ENCODE peak calls at places on chromosomes 4 and X, in four cellular contexts. W is RKO, H is RPMI8226, S is EH. T is an unnamed sample.

GRCh38 chr4:110959041-110959643 is 336.3 kb upstream of the PITX2 start:
- DNase-seq in W (peak), H (no peak), S (peak), T (peak)

GRCh38 chrX:15723887-15724517 is 14.1 kb upstream of the CA5B start:
- DNase-seq in W (no peak), S (no peak), H (no peak), T (no peak)

GRCh38 chrX:45788941-45789348 is 588.3 kb upstream of the DIPK2B start:
- DNase-seq in S (peak), W (no peak), H (no peak), T (no peak)

GRCh38 chr4:1021386-1022050 is 10.1 kb downstream of the FGFRL1 start:
- DNase-seq in H (no peak), W (no peak), S (no peak), T (peak)

GRCh38 chrX:154006965-154007364 is 12.7 kb downstream of the IRAK1 start:
- DNase-seq in S (no peak), W (no peak), H (no peak), T (no peak)

GRCh38 chrX:3550160-3550765 is 163.2 kb downstream of the PRKX start:
- DNase-seq in S (peak), H (peak), W (peak), T (peak)

GRCh38 chr4:146511381-146511780 is 10.4 kb downstream of the SLC10A7 start:
- DNase-seq in H (no peak), W (no peak), S (no peak), T (no peak)

GRCh38 chrX:2317527-2318055 is 183.2 kb downstream of the DHRSX start:
- DNase-seq in H (no peak), S (no peak), W (no peak), T (no peak)

GRCh38 chrX:104972737-104973136 is 247.8 kb downstream of the TEX13A start:
- DNase-seq in H (no peak), S (no peak), W (no peak), T (no peak)

GRCh38 chr4:18388029-18388428 is 366.5 kb upstream of the LCORL start:
- DNase-seq in S (no peak), W (no peak), H (no peak), T (no peak)

GRCh38 chrX:106220177-106220576 is 52.1 kb downstream of the PWWP3B start:
- DNase-seq in S (no peak), W (peak), H (no peak), T (peak)

GRCh38 chr4:76905521-76905920 is 7.6 kb upstream of the SOWAHB start:
- DNase-seq in W (no peak), S (peak), H (no peak), T (no peak)

GRCh38 chr4:182453830-182454229 is 210.6 kb downstream of the TENM3 start:
- DNase-seq in S (no peak), H (no peak), W (no peak), T (no peak)

GRCh38 chrX:110394653-110395052 is 36.0 kb downstream of the RTL9 start:
- DNase-seq in S (peak), W (peak), H (no peak), T (no peak)

GRCh38 chrX:118566359-118566758 is 70.7 kb downstream of the DOCK11 start:
- DNase-seq in W (no peak), S (peak), H (no peak), T (no peak)

GRCh38 chr4:53066155-53066554 is 204.0 kb downstream of the RASL11B start:
- DNase-seq in S (no peak), H (no peak), W (no peak), T (peak)

GRCh38 chrX:153867671-153868070 is 18.3 kb downstream of the L1CAM start:
- DNase-seq in S (no peak), H (no peak), W (no peak), T (no peak)

GRCh38 chrX:72094894-72095293 is 36.8 kb downstream of the RTL5 start:
- DNase-seq in S (peak), H (peak), W (no peak), T (peak)

GRCh38 chr4:3202836-3203820 is 45.8 kb upstream of the MSANTD1 start:
- DNase-seq in S (no peak), W (no peak), H (no peak), T (no peak)

GRCh38 chrX:133414399-133415275 is 652 bp downstream of the GPC4 start:
- DNase-seq in W (no peak), S (no peak), H (no peak), T (no peak)

GRCh38 chr4:76144546-76144945 is 3.7 kb downstream of the NUP54 start:
- DNase-seq in W (no peak), H (no peak), S (no peak), T (no peak)

GRCh38 chr4:56654238-56654632 is 26.9 kb downstream of the HOPX start:
- DNase-seq in S (no peak), W (no peak), H (no peak), T (no peak)

GRCh38 chrX:9267415-9267814 is 197.4 kb upstream of the TBL1X start:
- DNase-seq in H (no peak), S (no peak), W (no peak), T (no peak)

GRCh38 chr4:70632028-70632427 is 3.5 kb downstream of the ENAM start:
- DNase-seq in H (no peak), S (peak), W (peak), T (no peak)

GRCh38 chr4:81722229-81722900 is 250.7 kb upstream of the RASGEF1B start:
- DNase-seq in S (no peak), H (no peak), W (no peak), T (no peak)

GRCh38 chrX:101619336-101619735 is 1.5 kb upstream of the ARMCX6 start:
- DNase-seq in S (peak), W (peak), H (peak), T (peak)

GRCh38 chrX:37075892-37076595 is 67.9 kb downstream of the FAM47C start:
- DNase-seq in W (no peak), H (no peak), S (no peak), T (no peak)

GRCh38 chr4:55851885-55852284 is 1.6 kb upstream of the EXOC1 start:
- DNase-seq in S (no peak), W (no peak), H (no peak), T (no peak)

GRCh38 chr4:138188406-138189084 is 53.6 kb downstream of the SLC7A11 start:
- DNase-seq in H (no peak), S (peak), W (no peak), T (no peak)

GRCh38 chr4:34039766-34040165 is 2204.5 kb downstream of the ARAP2 start:
- DNase-seq in W (no peak), H (no peak), S (no peak), T (no peak)

GRCh38 chrX:119989905-119990408 is 46.4 kb upstream of the NKAP start:
- DNase-seq in W (no peak), S (no peak), H (peak), T (no peak)

GRCh38 chrX:133869270-133869669 is 116.1 kb downstream of the GPC3 start:
- DNase-seq in S (no peak), W (no peak), H (no peak), T (no peak)

GRCh38 chr4:74480267-74480666 is 35.3 kb downstream of the AREG start:
- DNase-seq in W (no peak), S (no peak), H (no peak), T (no peak)

GRCh38 chrX:153405426-153405825 is 4.3 kb upstream of the PNMA6E start:
- DNase-seq in H (no peak), S (no peak), W (no peak), T (no peak)

GRCh38 chr4:142875117-142875516 is 29.0 kb upstream of the INPP4B start:
- DNase-seq in S (no peak), H (no peak), W (no peak), T (peak)

GRCh38 chr4:122602277-122603142 is 18.4 kb downstream of the IL21 start:
- DNase-seq in S (peak), W (peak), H (peak), T (peak)

GRCh38 chr4:56156141-56156540 is 207.4 kb downstream of the CEP135 start:
- DNase-seq in S (no peak), H (no peak), W (no peak), T (no peak)

GRCh38 chrX:131792356-131792749 is 230.7 kb upstream of the STK26 start:
- DNase-seq in S (no peak), W (no peak), H (peak), T (peak)

GRCh38 chr4:113901994-113902787 is 77.3 kb downstream of the ARSJ start:
- DNase-seq in W (no peak), S (no peak), H (peak), T (no peak)

GRCh38 chr4:124144302-124144701 is 568.2 kb downstream of the ANKRD50 start:
- DNase-seq in S (no peak), W (no peak), H (no peak), T (no peak)